ENCODE peak calls at places on chromosomes 12 and 14, in ten cellular contexts. One of them, this sample, is unnamed.
A peak's percentile ranks its signal among the peaks of the same experiment; 100 is the strongest.

GRCh38 chr12:77924703-77925102 is 94.0 kb downstream of the NAV3 start:
- DNase-seq in astrocyte of the spinal cord: peak; percentile 53
- DNase-seq in dorsolateral prefrontal cortex: no peak
- DNase-seq in cardiac muscle cell: no peak
- DNase-seq in kidney: no peak
- DNase-seq in transverse colon: no peak
- DNase-seq in ovary: no peak
- DNase-seq in cardiac fibroblast: no peak
- DNase-seq in endothelial cell: no peak
- DNase-seq in left lung: no peak
- DNase-seq in this sample: no peak

GRCh38 chr12:12007001-12007712 is 63.6 kb upstream of the BCL2L14 start:
- DNase-seq in astrocyte of the spinal cord: peak; percentile 71
- DNase-seq in dorsolateral prefrontal cortex: no peak
- DNase-seq in cardiac muscle cell: no peak
- DNase-seq in kidney: no peak
- DNase-seq in transverse colon: no peak
- DNase-seq in ovary: no peak
- DNase-seq in cardiac fibroblast: peak; percentile 43
- DNase-seq in endothelial cell: no peak
- DNase-seq in left lung: no peak
- DNase-seq in this sample: peak; percentile 77

GRCh38 chr14:96180004-96180403 is 24.6 kb upstream of the BDKRB2 start:
- DNase-seq in astrocyte of the spinal cord: no peak
- DNase-seq in dorsolateral prefrontal cortex: no peak
- DNase-seq in cardiac muscle cell: no peak
- DNase-seq in kidney: no peak
- DNase-seq in transverse colon: no peak
- DNase-seq in ovary: no peak
- DNase-seq in cardiac fibroblast: no peak
- DNase-seq in endothelial cell: no peak
- DNase-seq in left lung: no peak
- DNase-seq in this sample: no peak

GRCh38 chr12:68790081-68790951 is 17.7 kb upstream of the MDM2 start:
- DNase-seq in astrocyte of the spinal cord: no peak
- DNase-seq in dorsolateral prefrontal cortex: no peak
- DNase-seq in cardiac muscle cell: no peak
- DNase-seq in kidney: no peak
- DNase-seq in transverse colon: no peak
- DNase-seq in ovary: no peak
- DNase-seq in cardiac fibroblast: peak; percentile 76
- DNase-seq in endothelial cell: no peak
- DNase-seq in left lung: no peak
- DNase-seq in this sample: no peak

GRCh38 chr14:23093993-23094665 is 807 bp downstream of the ACIN1 start:
- DNase-seq in astrocyte of the spinal cord: no peak
- DNase-seq in dorsolateral prefrontal cortex: peak; percentile 69
- DNase-seq in cardiac muscle cell: no peak
- DNase-seq in kidney: no peak
- DNase-seq in transverse colon: no peak
- DNase-seq in ovary: no peak
- DNase-seq in cardiac fibroblast: peak; percentile 14
- DNase-seq in endothelial cell: peak; percentile 70
- DNase-seq in left lung: no peak
- DNase-seq in this sample: no peak

GRCh38 chr14:94921870-94922585 is 152.1 kb upstream of the GSC start:
- DNase-seq in astrocyte of the spinal cord: no peak
- DNase-seq in dorsolateral prefrontal cortex: no peak
- DNase-seq in cardiac muscle cell: no peak
- DNase-seq in kidney: no peak
- DNase-seq in transverse colon: no peak
- DNase-seq in ovary: no peak
- DNase-seq in cardiac fibroblast: no peak
- DNase-seq in endothelial cell: no peak
- DNase-seq in left lung: no peak
- DNase-seq in this sample: no peak

GRCh38 chr12:87054225-87054624 is 798.0 kb upstream of the MGAT4C start:
- DNase-seq in astrocyte of the spinal cord: no peak
- DNase-seq in dorsolateral prefrontal cortex: no peak
- DNase-seq in cardiac muscle cell: no peak
- DNase-seq in kidney: no peak
- DNase-seq in transverse colon: no peak
- DNase-seq in ovary: no peak
- DNase-seq in cardiac fibroblast: peak; percentile 3
- DNase-seq in endothelial cell: no peak
- DNase-seq in left lung: no peak
- DNase-seq in this sample: no peak

GRCh38 chr12:48390026-48390425 is 39.3 kb upstream of the ZNF641 start:
- DNase-seq in astrocyte of the spinal cord: no peak
- DNase-seq in dorsolateral prefrontal cortex: no peak
- DNase-seq in cardiac muscle cell: no peak
- DNase-seq in kidney: no peak
- DNase-seq in transverse colon: no peak
- DNase-seq in ovary: no peak
- DNase-seq in cardiac fibroblast: no peak
- DNase-seq in endothelial cell: no peak
- DNase-seq in left lung: no peak
- DNase-seq in this sample: no peak

GRCh38 chr14:29805415-29806123 is 122.1 kb downstream of the PRKD1 start:
- DNase-seq in astrocyte of the spinal cord: peak; percentile 96
- DNase-seq in dorsolateral prefrontal cortex: no peak
- DNase-seq in cardiac muscle cell: no peak
- DNase-seq in kidney: peak; percentile 68
- DNase-seq in transverse colon: peak; percentile 13
- DNase-seq in ovary: peak; percentile 66
- DNase-seq in cardiac fibroblast: peak; percentile 91
- DNase-seq in endothelial cell: no peak
- DNase-seq in left lung: peak; percentile 62
- DNase-seq in this sample: no peak

GRCh38 chr12:108515916-108516315 is 839 bp downstream of the FICD start:
- DNase-seq in astrocyte of the spinal cord: no peak
- DNase-seq in dorsolateral prefrontal cortex: no peak
- DNase-seq in cardiac muscle cell: no peak
- DNase-seq in kidney: no peak
- DNase-seq in transverse colon: no peak
- DNase-seq in ovary: no peak
- DNase-seq in cardiac fibroblast: peak; percentile 11
- DNase-seq in endothelial cell: no peak
- DNase-seq in left lung: no peak
- DNase-seq in this sample: no peak

GRCh38 chr12:65086236-65086635 is 34.9 kb downstream of the WIF1 start:
- DNase-seq in astrocyte of the spinal cord: no peak
- DNase-seq in dorsolateral prefrontal cortex: no peak
- DNase-seq in cardiac muscle cell: no peak
- DNase-seq in kidney: no peak
- DNase-seq in transverse colon: no peak
- DNase-seq in ovary: no peak
- DNase-seq in cardiac fibroblast: no peak
- DNase-seq in endothelial cell: no peak
- DNase-seq in left lung: no peak
- DNase-seq in this sample: no peak

GRCh38 chr12:131536337-131536736 is 174.6 kb upstream of the SFSWAP start:
- DNase-seq in astrocyte of the spinal cord: no peak
- DNase-seq in dorsolateral prefrontal cortex: no peak
- DNase-seq in cardiac muscle cell: no peak
- DNase-seq in kidney: no peak
- DNase-seq in transverse colon: no peak
- DNase-seq in ovary: no peak
- DNase-seq in cardiac fibroblast: no peak
- DNase-seq in endothelial cell: no peak
- DNase-seq in left lung: no peak
- DNase-seq in this sample: peak; percentile 20

DNA sequence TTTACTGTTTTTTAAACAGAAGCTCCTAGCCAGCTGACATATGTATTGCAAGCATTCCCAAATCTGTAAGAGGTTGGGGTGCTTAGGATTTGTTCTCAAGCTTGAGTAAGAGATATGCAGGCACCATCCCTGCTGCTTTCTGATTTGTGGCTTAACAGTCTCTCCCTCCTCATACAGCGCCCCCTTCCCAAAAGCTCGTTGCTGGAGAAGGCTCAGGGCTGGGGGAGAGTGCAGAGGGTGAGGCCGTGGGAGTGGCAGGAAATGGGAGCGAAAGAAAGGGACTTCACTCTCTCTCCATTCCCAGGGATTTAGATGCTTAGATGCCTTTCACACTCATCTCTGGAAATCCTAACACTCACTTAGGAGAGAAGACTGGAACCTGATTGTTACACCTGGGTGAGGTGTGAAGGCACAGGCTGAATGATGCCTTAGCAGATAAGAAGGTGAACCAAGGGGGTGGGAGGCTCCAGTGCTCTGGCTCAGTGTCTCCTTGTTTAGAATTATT is 172.0 kb downstream of the C12orf75 start:
- DNase-seq in astrocyte of the spinal cord: no peak
- DNase-seq in dorsolateral prefrontal cortex: no peak
- DNase-seq in cardiac muscle cell: no peak
- DNase-seq in kidney: no peak
- DNase-seq in transverse colon: no peak
- DNase-seq in ovary: no peak
- DNase-seq in cardiac fibroblast: no peak
- DNase-seq in endothelial cell: no peak
- DNase-seq in left lung: no peak
- DNase-seq in this sample: no peak
- TF ChIP-seq CTCF in astrocyte of the spinal cord: no peak
- TF ChIP-seq CTCF in dorsolateral prefrontal cortex: no peak
- TF ChIP-seq CTCF in cardiac muscle cell: no peak
- TF ChIP-seq CTCF in kidney: no peak
- TF ChIP-seq CTCF in transverse colon: no peak
- TF ChIP-seq CTCF in ovary: no peak
- TF ChIP-seq CTCF in cardiac fibroblast: no peak
- TF ChIP-seq CTCF in endothelial cell: no peak
- TF ChIP-seq CTCF in left lung: no peak
- TF ChIP-seq CTCF in this sample: no peak

GRCh38 chr12:105431537-105431936 is 101.0 kb downstream of the C12orf75 start:
- DNase-seq in astrocyte of the spinal cord: no peak
- DNase-seq in dorsolateral prefrontal cortex: no peak
- DNase-seq in cardiac muscle cell: no peak
- DNase-seq in kidney: no peak
- DNase-seq in transverse colon: no peak
- DNase-seq in ovary: no peak
- DNase-seq in cardiac fibroblast: no peak
- DNase-seq in endothelial cell: no peak
- DNase-seq in left lung: no peak
- DNase-seq in this sample: no peak

GRCh38 chr12:105425263-105426174 is 95.0 kb downstream of the C12orf75 start:
- DNase-seq in astrocyte of the spinal cord: no peak
- DNase-seq in dorsolateral prefrontal cortex: no peak
- DNase-seq in cardiac muscle cell: no peak
- DNase-seq in kidney: no peak
- DNase-seq in transverse colon: no peak
- DNase-seq in ovary: no peak
- DNase-seq in cardiac fibroblast: no peak
- DNase-seq in endothelial cell: no peak
- DNase-seq in left lung: no peak
- DNase-seq in this sample: no peak

GRCh38 chr12:105426766-105427165 is 96.3 kb downstream of the C12orf75 start:
- DNase-seq in astrocyte of the spinal cord: no peak
- DNase-seq in dorsolateral prefrontal cortex: no peak
- DNase-seq in cardiac muscle cell: no peak
- DNase-seq in kidney: no peak
- DNase-seq in transverse colon: no peak
- DNase-seq in ovary: no peak
- DNase-seq in cardiac fibroblast: no peak
- DNase-seq in endothelial cell: no peak
- DNase-seq in left lung: no peak
- DNase-seq in this sample: no peak

GRCh38 chr12:105428793-105429192 is 98.3 kb downstream of the C12orf75 start:
- DNase-seq in astrocyte of the spinal cord: no peak
- DNase-seq in dorsolateral prefrontal cortex: no peak
- DNase-seq in cardiac muscle cell: no peak
- DNase-seq in kidney: no peak
- DNase-seq in transverse colon: no peak
- DNase-seq in ovary: no peak
- DNase-seq in cardiac fibroblast: peak; percentile 54
- DNase-seq in endothelial cell: no peak
- DNase-seq in left lung: no peak
- DNase-seq in this sample: no peak

DNA sequence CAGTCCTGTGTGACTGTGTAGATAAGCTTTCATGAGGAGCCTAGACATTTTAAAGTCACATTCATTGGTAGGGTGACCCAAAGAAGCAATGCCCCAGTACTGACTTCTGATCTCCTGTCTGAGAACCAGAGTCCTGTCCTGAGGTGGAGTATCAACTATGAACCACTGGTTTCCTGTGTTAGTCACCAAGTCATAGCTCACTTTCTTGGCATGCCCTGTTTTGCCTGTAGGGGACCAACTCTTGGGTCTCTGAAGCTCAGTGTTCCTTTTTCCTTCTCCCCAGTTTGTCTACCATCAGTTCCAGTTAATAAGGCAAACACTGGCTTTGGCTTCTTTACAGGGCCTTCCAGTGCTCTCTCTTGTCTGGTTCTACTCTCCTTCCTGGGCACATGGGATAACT is 97.4 kb downstream of the C12orf75 start:
- DNase-seq in astrocyte of the spinal cord: peak; percentile 34
- DNase-seq in dorsolateral prefrontal cortex: no peak
- DNase-seq in cardiac muscle cell: no peak
- DNase-seq in kidney: no peak
- DNase-seq in transverse colon: no peak
- DNase-seq in ovary: no peak
- DNase-seq in cardiac fibroblast: peak; percentile 80
- DNase-seq in endothelial cell: no peak
- DNase-seq in left lung: no peak
- DNase-seq in this sample: no peak
- TF ChIP-seq CTCF in astrocyte of the spinal cord: peak; percentile 40
- TF ChIP-seq CTCF in dorsolateral prefrontal cortex: no peak
- TF ChIP-seq CTCF in cardiac muscle cell: peak; percentile 20
- TF ChIP-seq CTCF in kidney: no peak
- TF ChIP-seq CTCF in transverse colon: no peak
- TF ChIP-seq CTCF in ovary: no peak
- TF ChIP-seq CTCF in cardiac fibroblast: peak; percentile 60
- TF ChIP-seq CTCF in endothelial cell: no peak
- TF ChIP-seq CTCF in left lung: no peak
- TF ChIP-seq CTCF in this sample: no peak

DNA sequence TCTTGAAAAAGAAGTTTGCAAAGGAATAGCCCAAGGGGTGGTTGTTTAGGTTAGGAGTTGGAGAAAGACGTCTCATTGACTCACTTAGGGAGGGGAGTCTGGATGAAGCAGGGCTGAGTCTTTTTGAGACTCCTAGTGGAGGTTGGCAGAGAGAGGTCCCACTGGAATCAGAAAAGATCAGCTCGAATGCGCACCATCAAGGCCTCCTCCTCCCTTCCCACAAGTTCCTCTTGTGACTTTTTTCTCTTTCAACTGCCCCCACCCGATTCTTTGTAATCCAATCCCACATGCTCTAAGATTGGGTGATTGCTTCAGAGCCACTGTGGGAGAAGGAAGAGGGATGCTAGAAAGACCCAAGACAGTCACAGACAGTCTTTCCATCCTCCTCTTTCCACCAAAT is 2.0 kb downstream of the ARHGEF40 start:
- DNase-seq in astrocyte of the spinal cord: peak; percentile 83
- DNase-seq in dorsolateral prefrontal cortex: no peak
- DNase-seq in cardiac muscle cell: no peak
- DNase-seq in kidney: no peak
- DNase-seq in transverse colon: no peak
- DNase-seq in ovary: peak; percentile 37
- DNase-seq in cardiac fibroblast: peak; percentile 90
- DNase-seq in endothelial cell: no peak
- DNase-seq in left lung: no peak
- DNase-seq in this sample: peak; percentile 32
- TF ChIP-seq CTCF in astrocyte of the spinal cord: peak; percentile 11
- TF ChIP-seq CTCF in dorsolateral prefrontal cortex: no peak
- TF ChIP-seq CTCF in cardiac muscle cell: no peak
- TF ChIP-seq CTCF in kidney: no peak
- TF ChIP-seq CTCF in transverse colon: no peak
- TF ChIP-seq CTCF in ovary: no peak
- TF ChIP-seq CTCF in cardiac fibroblast: peak; percentile 4
- TF ChIP-seq CTCF in endothelial cell: no peak
- TF ChIP-seq CTCF in left lung: no peak
- TF ChIP-seq CTCF in this sample: no peak

GRCh38 chr14:28635387-28635786 is 131.2 kb upstream of the FOXG1 start:
- DNase-seq in astrocyte of the spinal cord: peak; percentile 72
- DNase-seq in dorsolateral prefrontal cortex: no peak
- DNase-seq in cardiac muscle cell: peak; percentile 39
- DNase-seq in kidney: no peak
- DNase-seq in transverse colon: no peak
- DNase-seq in ovary: no peak
- DNase-seq in cardiac fibroblast: peak; percentile 65
- DNase-seq in endothelial cell: peak; percentile 23
- DNase-seq in left lung: no peak
- DNase-seq in this sample: no peak
- TF ChIP-seq CTCF in astrocyte of the spinal cord: peak; percentile 27
- TF ChIP-seq CTCF in dorsolateral prefrontal cortex: peak; percentile 73
- TF ChIP-seq CTCF in cardiac muscle cell: peak; percentile 32
- TF ChIP-seq CTCF in kidney: peak; percentile 49
- TF ChIP-seq CTCF in transverse colon: peak; percentile 37
- TF ChIP-seq CTCF in ovary: no peak
- TF ChIP-seq CTCF in cardiac fibroblast: peak; percentile 29
- TF ChIP-seq CTCF in endothelial cell: peak; percentile 97
- TF ChIP-seq CTCF in left lung: peak; percentile 30
- TF ChIP-seq CTCF in this sample: no peak

This sample was measured in GM13976.